ENCODE peak calls at places on chromosomes 13 and 19, in nine cellular contexts. O is psoas muscle; C is breast epithelium; F is stimulated activated CD4-positive, alpha-beta T cell treated with anti-CD3 and anti-CD28 coated beads, Interleukin-15, amount 100 ng/mL, for 1 hour; M is activated CD4-positive, alpha-beta T cell treated with anti-CD3 and anti-CD28 coated beads, Interleukin-2, amount 10 ng/mL, durations not matched to agents 7 days and 5 days; A is retinal pigment epithelial cell; D is left ventricle myocardium inferior; S is nucleus accumbens; T is T-helper 9 cell. X is an unnamed sample.

GRCh38 chr13:63497601-63498000 is 2082.0 kb upstream of the PCDH20 start:
- DNase-seq in O (no peak), C (no peak), F (no peak), M (no peak), A (peak; percentile 29), D (no peak), S (no peak), T (no peak), X (no peak)

GRCh38 chr13:26601669-26602068 is 44.2 kb downstream of the WASF3 start:
- DNase-seq in O (no peak), C (no peak), F (no peak), M (peak; percentile 39), A (no peak), D (no peak), S (no peak), T (no peak), X (peak; percentile 18)

GRCh38 chr19:13986348-13986904 is 19.7 kb downstream of the RFX1 start:
- DNase-seq in O (peak; percentile 91), C (peak; percentile 68), F (peak; percentile 96), M (peak; percentile 99), A (no peak), D (peak; percentile 85), S (peak; percentile 54), T (peak; percentile 99), X (peak; percentile 99)

GRCh38 chr19:44303976-44304568 is 753 bp downstream of the ZNF235 start:
- DNase-seq in O (no peak), C (no peak), F (no peak), M (no peak), A (no peak), D (no peak), S (peak; percentile 36), T (no peak), X (no peak)

GRCh38 chr19:3397266-3398022 is 31.1 kb downstream of the NFIC start:
- DNase-seq in O (peak; percentile 76), C (peak; percentile 59), F (no peak), M (no peak), A (no peak), D (peak; percentile 68), S (peak; percentile 26), T (no peak), X (no peak)

GRCh38 chr19:48419158-48419920 is 25.9 kb downstream of the GRIN2D start:
- DNase-seq in O (peak; percentile 69), C (no peak), F (peak; percentile 49), M (peak; percentile 70), A (no peak), D (peak; percentile 43), S (peak; percentile 13), T (peak; percentile 57), X (peak; percentile 67)

GRCh38 chr19:32830231-32831014 is 39.1 kb downstream of the SLC7A9 start:
- DNase-seq in O (no peak), C (no peak), F (no peak), M (no peak), A (peak; percentile 46), D (no peak), S (no peak), T (no peak), X (no peak)

GRCh38 chr13:35978607-35979316 is 152.4 kb downstream of the DCLK1 start:
- DNase-seq in O (no peak), C (no peak), F (no peak), M (peak; percentile 40), A (peak; percentile 38), D (no peak), S (peak; percentile 25), T (no peak), X (peak; percentile 27)

GRCh38 chr13:104796581-104796980 is 1730.4 kb upstream of the SLC10A2 start:
- DNase-seq in O (no peak), C (no peak), F (no peak), M (no peak), A (no peak), D (no peak), S (no peak), T (no peak), X (no peak)